ENCODE peak calls at places on chromosomes 11 and 22, in ten cellular contexts. One of them, this sample, is unnamed.
A peak's percentile ranks its signal among the peaks of the same experiment; 100 is the strongest.

GRCh38 chr22:22901578-22902218 is 14.1 kb downstream of the IGLL5 start:
- DNase-seq in cardiac muscle cell: no peak
- DNase-seq in HCT116: no peak
- DNase-seq in body of pancreas: no peak
- DNase-seq in IMR-90: no peak
- DNase-seq in K562: peak; percentile 55
- DNase-seq in heart right ventricle: no peak
- DNase-seq in pancreas: no peak
- DNase-seq in adrenal gland: no peak
- DNase-seq in thoracic aorta: no peak
- DNase-seq in this sample: no peak

GRCh38 chr11:88523362-88524028 is 186.0 kb upstream of the CTSC start:
- DNase-seq in heart right ventricle: no peak
- DNase-seq in body of pancreas: no peak
- DNase-seq in K562: no peak
- DNase-seq in HCT116: no peak
- DNase-seq in thoracic aorta: no peak
- DNase-seq in IMR-90: peak; percentile 49
- DNase-seq in adrenal gland: no peak
- DNase-seq in cardiac muscle cell: no peak
- DNase-seq in pancreas: no peak
- DNase-seq in this sample: no peak

GRCh38 chr11:64518928-64519327 is 72.1 kb upstream of the SLC22A12 start:
- DNase-seq in thoracic aorta: no peak
- DNase-seq in adrenal gland: no peak
- DNase-seq in cardiac muscle cell: no peak
- DNase-seq in heart right ventricle: no peak
- DNase-seq in HCT116: no peak
- DNase-seq in IMR-90: no peak
- DNase-seq in body of pancreas: no peak
- DNase-seq in pancreas: no peak
- DNase-seq in K562: no peak
- DNase-seq in this sample: no peak

GRCh38 chr11:66950113-66950535 is 8.1 kb downstream of the PC start:
- DNase-seq in body of pancreas: peak; percentile 44
- DNase-seq in adrenal gland: peak; percentile 97
- DNase-seq in heart right ventricle: no peak
- DNase-seq in pancreas: peak; percentile 22
- DNase-seq in IMR-90: peak; percentile 94
- DNase-seq in thoracic aorta: no peak
- DNase-seq in HCT116: peak; percentile 90
- DNase-seq in cardiac muscle cell: no peak
- DNase-seq in K562: peak; percentile 77
- DNase-seq in this sample: no peak

GRCh38 chr11:35292290-35292689 is 127.1 kb downstream of the SLC1A2 start:
- DNase-seq in body of pancreas: no peak
- DNase-seq in adrenal gland: no peak
- DNase-seq in K562: no peak
- DNase-seq in heart right ventricle: no peak
- DNase-seq in cardiac muscle cell: no peak
- DNase-seq in HCT116: no peak
- DNase-seq in IMR-90: no peak
- DNase-seq in thoracic aorta: no peak
- DNase-seq in pancreas: no peak
- DNase-seq in this sample: no peak

GRCh38 chr11:43517518-43517917 is 158.8 kb downstream of the TTC17 start:
- DNase-seq in body of pancreas: no peak
- DNase-seq in thoracic aorta: no peak
- DNase-seq in pancreas: no peak
- DNase-seq in IMR-90: peak; percentile 26
- DNase-seq in cardiac muscle cell: no peak
- DNase-seq in HCT116: no peak
- DNase-seq in heart right ventricle: no peak
- DNase-seq in K562: no peak
- DNase-seq in adrenal gland: no peak
- DNase-seq in this sample: no peak

GRCh38 chr11:15770798-15771414 is 585.4 kb downstream of the SOX6 start:
- DNase-seq in pancreas: peak; percentile 36
- DNase-seq in cardiac muscle cell: peak; percentile 57
- DNase-seq in thoracic aorta: no peak
- DNase-seq in adrenal gland: peak; percentile 49
- DNase-seq in IMR-90: peak; percentile 52
- DNase-seq in body of pancreas: peak; percentile 47
- DNase-seq in heart right ventricle: no peak
- DNase-seq in K562: peak; percentile 57
- DNase-seq in HCT116: peak; percentile 13
- DNase-seq in this sample: no peak

GRCh38 chr11:63511349-63511748 is 5.5 kb downstream of the LGALS12 start:
- DNase-seq in HCT116: no peak
- DNase-seq in IMR-90: no peak
- DNase-seq in pancreas: no peak
- DNase-seq in thoracic aorta: no peak
- DNase-seq in K562: peak; percentile 6
- DNase-seq in body of pancreas: no peak
- DNase-seq in adrenal gland: no peak
- DNase-seq in heart right ventricle: no peak
- DNase-seq in cardiac muscle cell: no peak
- DNase-seq in this sample: no peak

DNA sequence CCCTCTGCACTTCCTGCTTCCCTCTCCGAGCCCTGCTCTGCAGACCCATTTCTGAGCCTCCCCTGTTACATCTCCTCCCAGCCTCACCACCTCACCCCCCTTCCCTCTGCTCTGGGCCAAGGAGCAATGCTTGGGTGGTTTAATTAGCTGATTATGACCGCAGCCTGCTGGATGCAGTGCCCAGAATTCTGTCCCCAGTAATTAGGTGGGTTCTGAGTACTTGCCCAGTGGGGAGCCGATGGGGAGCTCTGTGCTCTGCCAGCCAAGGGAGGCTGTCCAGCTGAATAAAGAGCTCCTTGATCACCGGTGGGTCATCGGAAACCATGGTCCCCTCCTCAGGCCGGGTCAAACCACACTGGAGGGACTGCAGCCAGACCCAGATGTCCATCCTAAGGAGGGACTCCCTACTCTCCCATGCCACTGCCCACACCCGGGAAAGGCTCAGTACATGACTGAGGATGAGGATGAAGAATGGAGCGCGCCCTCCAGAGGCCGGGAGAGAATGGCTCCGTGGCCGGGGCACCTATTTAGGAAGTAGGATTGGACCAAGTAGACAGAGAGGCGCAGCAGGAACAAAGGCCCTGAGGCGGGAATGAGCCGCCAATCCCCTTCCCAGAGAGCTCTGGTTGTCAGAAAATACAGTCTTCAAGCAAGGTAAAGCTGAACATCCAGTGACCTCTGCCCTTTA is 9.1 kb downstream of the ARRB1 start:
- DNase-seq in adrenal gland: no peak
- DNase-seq in thoracic aorta: no peak
- DNase-seq in pancreas: no peak
- DNase-seq in IMR-90: no peak
- DNase-seq in K562: no peak
- DNase-seq in cardiac muscle cell: no peak
- DNase-seq in HCT116: no peak
- DNase-seq in body of pancreas: peak; percentile 35
- DNase-seq in heart right ventricle: no peak
- DNase-seq in this sample: peak; percentile 35
- H3K27ac ChIP-seq in adrenal gland: peak overlapping the region; percentile 73
- H3K27ac ChIP-seq in thoracic aorta: no peak overlapping the region
- H3K27ac ChIP-seq in pancreas: peak overlapping the region; percentile 84
- H3K27ac ChIP-seq in IMR-90: no peak overlapping the region
- H3K27ac ChIP-seq in K562: no peak overlapping the region
- H3K27ac ChIP-seq in cardiac muscle cell: no peak overlapping the region
- H3K27ac ChIP-seq in HCT116: no peak overlapping the region
- H3K27ac ChIP-seq in body of pancreas: peak overlapping the region; percentile 90
- H3K27ac ChIP-seq in heart right ventricle: no peak overlapping the region
- H3K27ac ChIP-seq in this sample: peak overlapping the region; percentile 66

GRCh38 chr11:74954199-74954598 is 5.1 kb downstream of the SPCS2 start:
- DNase-seq in heart right ventricle: no peak
- DNase-seq in thoracic aorta: no peak
- DNase-seq in adrenal gland: no peak
- DNase-seq in body of pancreas: no peak
- DNase-seq in HCT116: no peak
- DNase-seq in IMR-90: no peak
- DNase-seq in cardiac muscle cell: no peak
- DNase-seq in K562: no peak
- DNase-seq in pancreas: no peak
- DNase-seq in this sample: no peak

GRCh38 chr11:74957937-74958629 is 9.0 kb downstream of the SPCS2 start:
- DNase-seq in adrenal gland: no peak
- DNase-seq in pancreas: no peak
- DNase-seq in heart right ventricle: no peak
- DNase-seq in IMR-90: no peak
- DNase-seq in cardiac muscle cell: no peak
- DNase-seq in thoracic aorta: no peak
- DNase-seq in K562: no peak
- DNase-seq in HCT116: no peak
- DNase-seq in body of pancreas: no peak
- DNase-seq in this sample: no peak

GRCh38 chr11:74952752-74953151 is 3.7 kb downstream of the SPCS2 start:
- DNase-seq in cardiac muscle cell: peak; percentile 2
- DNase-seq in IMR-90: no peak
- DNase-seq in HCT116: no peak
- DNase-seq in thoracic aorta: no peak
- DNase-seq in pancreas: no peak
- DNase-seq in adrenal gland: no peak
- DNase-seq in K562: no peak
- DNase-seq in body of pancreas: no peak
- DNase-seq in heart right ventricle: no peak
- DNase-seq in this sample: no peak

GRCh38 chr11:74953448-74953847 is 4.4 kb downstream of the SPCS2 start:
- DNase-seq in heart right ventricle: no peak
- DNase-seq in thoracic aorta: no peak
- DNase-seq in pancreas: no peak
- DNase-seq in body of pancreas: no peak
- DNase-seq in HCT116: no peak
- DNase-seq in K562: no peak
- DNase-seq in adrenal gland: no peak
- DNase-seq in cardiac muscle cell: no peak
- DNase-seq in IMR-90: no peak
- DNase-seq in this sample: no peak

GRCh38 chr11:74956387-74956786 is 7.3 kb downstream of the SPCS2 start:
- DNase-seq in HCT116: no peak
- DNase-seq in body of pancreas: no peak
- DNase-seq in adrenal gland: no peak
- DNase-seq in cardiac muscle cell: no peak
- DNase-seq in heart right ventricle: no peak
- DNase-seq in pancreas: no peak
- DNase-seq in thoracic aorta: no peak
- DNase-seq in K562: no peak
- DNase-seq in IMR-90: no peak
- DNase-seq in this sample: no peak
- H3K27ac ChIP-seq in HCT116: no peak overlapping the region
- H3K27ac ChIP-seq in body of pancreas: no peak overlapping the region
- H3K27ac ChIP-seq in adrenal gland: no peak overlapping the region
- H3K27ac ChIP-seq in cardiac muscle cell: no peak overlapping the region
- H3K27ac ChIP-seq in heart right ventricle: no peak overlapping the region
- H3K27ac ChIP-seq in pancreas: no peak overlapping the region
- H3K27ac ChIP-seq in thoracic aorta: no peak overlapping the region
- H3K27ac ChIP-seq in K562: peak overlapping the region; percentile 16
- H3K27ac ChIP-seq in IMR-90: no peak overlapping the region
- H3K27ac ChIP-seq in this sample: no peak overlapping the region

DNA sequence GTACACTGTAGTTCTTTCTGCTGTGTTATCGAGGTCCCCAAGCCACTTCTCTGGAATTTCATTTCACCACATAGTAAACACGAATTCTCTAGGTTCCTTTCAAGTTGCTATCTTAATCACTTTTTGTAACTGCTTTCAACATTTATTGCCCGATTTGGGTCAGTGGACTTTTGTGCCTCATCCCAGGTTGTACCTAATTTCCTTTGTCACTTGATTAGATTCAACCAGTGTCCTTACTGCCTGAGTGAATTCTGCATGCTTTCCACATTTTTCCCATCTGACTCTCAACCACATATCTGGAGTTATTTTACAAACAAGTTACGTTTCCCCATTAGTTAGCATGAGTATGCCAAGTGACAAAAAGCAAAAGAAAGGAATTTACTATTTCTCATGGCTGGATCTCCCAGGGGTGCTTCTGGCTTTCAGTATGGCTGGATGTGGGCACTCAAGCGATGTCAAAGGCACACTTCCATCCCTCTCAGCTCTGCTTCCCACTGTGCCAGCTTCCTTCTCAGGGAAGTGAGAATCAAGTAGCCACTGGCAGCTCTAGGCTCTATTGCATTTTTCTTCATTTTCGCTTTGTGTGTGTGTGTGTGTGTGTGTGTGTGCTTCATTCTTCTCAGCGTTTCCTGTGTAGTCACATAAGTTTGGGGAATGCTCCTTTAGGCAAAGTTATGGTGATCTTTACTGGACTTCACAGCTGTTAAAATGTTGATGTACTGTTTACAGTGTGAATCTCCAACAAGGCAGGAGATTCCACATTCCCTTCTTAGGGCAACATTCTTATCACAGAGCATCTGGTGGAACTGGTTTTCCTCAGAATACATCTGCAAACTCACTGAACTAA is 128.9 kb downstream of the DBX1 start:
- DNase-seq in heart right ventricle: no peak
- DNase-seq in thoracic aorta: no peak
- DNase-seq in K562: no peak
- DNase-seq in adrenal gland: no peak
- DNase-seq in HCT116: no peak
- DNase-seq in body of pancreas: no peak
- DNase-seq in IMR-90: peak; percentile 95
- DNase-seq in pancreas: no peak
- DNase-seq in cardiac muscle cell: no peak
- DNase-seq in this sample: no peak
- H3K27ac ChIP-seq in heart right ventricle: no peak overlapping the region
- H3K27ac ChIP-seq in thoracic aorta: no peak overlapping the region
- H3K27ac ChIP-seq in K562: no peak overlapping the region
- H3K27ac ChIP-seq in adrenal gland: no peak overlapping the region
- H3K27ac ChIP-seq in HCT116: no peak overlapping the region
- H3K27ac ChIP-seq in body of pancreas: peak overlapping the region; percentile 42
- H3K27ac ChIP-seq in IMR-90: peak overlapping the region; percentile 88
- H3K27ac ChIP-seq in pancreas: peak overlapping the region; percentile 21
- H3K27ac ChIP-seq in cardiac muscle cell: peak overlapping the region; percentile 67
- H3K27ac ChIP-seq in this sample: no peak overlapping the region

GRCh38 chr11:86461892-86462291 is 87.2 kb downstream of the CCDC81 start:
- DNase-seq in IMR-90: no peak
- DNase-seq in thoracic aorta: no peak
- DNase-seq in K562: no peak
- DNase-seq in pancreas: no peak
- DNase-seq in adrenal gland: no peak
- DNase-seq in cardiac muscle cell: no peak
- DNase-seq in heart right ventricle: no peak
- DNase-seq in body of pancreas: no peak
- DNase-seq in HCT116: no peak
- DNase-seq in this sample: no peak

GRCh38 chr11:86458294-86459001 is 83.8 kb downstream of the CCDC81 start:
- DNase-seq in K562: no peak
- DNase-seq in HCT116: no peak
- DNase-seq in cardiac muscle cell: no peak
- DNase-seq in pancreas: no peak
- DNase-seq in IMR-90: no peak
- DNase-seq in thoracic aorta: no peak
- DNase-seq in heart right ventricle: no peak
- DNase-seq in body of pancreas: no peak
- DNase-seq in adrenal gland: no peak
- DNase-seq in this sample: no peak

GRCh38 chr11:86459682-86460460 is 85.2 kb downstream of the CCDC81 start:
- DNase-seq in pancreas: peak; percentile 72
- DNase-seq in IMR-90: peak; percentile 95
- DNase-seq in adrenal gland: peak; percentile 83
- DNase-seq in K562: no peak
- DNase-seq in heart right ventricle: peak; percentile 55
- DNase-seq in cardiac muscle cell: no peak
- DNase-seq in HCT116: peak; percentile 27
- DNase-seq in thoracic aorta: peak; percentile 29
- DNase-seq in body of pancreas: peak; percentile 67
- DNase-seq in this sample: no peak

GRCh38 chr11:86459002-86459385 is 84.3 kb downstream of the CCDC81 start:
- DNase-seq in cardiac muscle cell: no peak
- DNase-seq in adrenal gland: no peak
- DNase-seq in body of pancreas: no peak
- DNase-seq in pancreas: no peak
- DNase-seq in K562: no peak
- DNase-seq in IMR-90: peak; percentile 60
- DNase-seq in HCT116: no peak
- DNase-seq in thoracic aorta: no peak
- DNase-seq in heart right ventricle: no peak
- DNase-seq in this sample: no peak

DNA sequence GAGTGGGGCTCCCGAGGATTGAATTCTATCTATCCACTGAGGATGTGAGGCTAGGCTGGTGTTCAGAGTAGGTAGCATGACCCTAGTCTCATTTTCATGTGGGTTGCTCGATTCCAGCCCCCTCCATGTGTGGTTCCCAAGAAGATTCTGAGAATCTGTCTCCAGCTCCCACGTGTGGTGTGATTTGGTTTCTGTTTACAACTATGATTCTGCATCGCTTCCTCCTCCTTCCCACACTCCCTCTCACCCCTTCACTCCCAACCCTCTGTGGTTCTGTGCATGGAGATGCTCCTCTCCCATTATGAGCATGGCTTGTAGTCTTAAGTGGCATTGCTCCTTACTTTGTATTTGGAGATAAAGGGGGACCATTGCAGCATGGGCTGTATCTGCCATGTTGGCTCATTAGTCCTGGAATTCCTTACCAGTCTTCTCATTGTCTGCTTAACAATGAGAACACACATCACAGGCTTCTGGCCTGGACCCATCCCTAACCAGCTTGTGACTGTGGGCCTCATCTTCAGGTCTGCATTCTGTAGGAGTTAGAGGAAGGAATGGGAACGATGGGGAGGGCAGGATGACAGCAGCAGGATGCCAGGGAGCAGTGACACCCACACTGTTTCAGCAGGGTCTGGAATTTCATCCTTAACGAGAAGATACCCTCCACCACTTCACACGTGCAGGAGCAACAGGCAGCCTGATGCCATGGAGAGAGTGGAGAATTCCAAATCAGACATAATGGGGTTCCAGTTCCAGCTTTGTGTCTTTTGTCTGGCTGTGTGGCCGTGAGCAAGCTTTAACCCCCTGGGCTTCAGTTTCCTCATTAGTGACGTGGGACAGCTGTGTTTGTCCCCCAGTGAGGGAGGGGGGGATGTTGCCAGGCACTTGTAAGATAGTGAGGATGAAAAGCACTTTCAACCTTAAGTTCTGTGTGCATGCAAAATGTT is 86.0 kb downstream of the CCDC81 start:
- DNase-seq in IMR-90: peak; percentile 71
- DNase-seq in pancreas: no peak
- DNase-seq in K562: no peak
- DNase-seq in heart right ventricle: no peak
- DNase-seq in cardiac muscle cell: no peak
- DNase-seq in body of pancreas: no peak
- DNase-seq in HCT116: no peak
- DNase-seq in thoracic aorta: no peak
- DNase-seq in adrenal gland: no peak
- DNase-seq in this sample: no peak
- H3K27ac ChIP-seq in IMR-90: no peak overlapping the region
- H3K27ac ChIP-seq in pancreas: peak overlapping the region; percentile 66
- H3K27ac ChIP-seq in K562: no peak overlapping the region
- H3K27ac ChIP-seq in heart right ventricle: peak overlapping the region; percentile 23
- H3K27ac ChIP-seq in cardiac muscle cell: no peak overlapping the region
- H3K27ac ChIP-seq in body of pancreas: peak overlapping the region; percentile 47
- H3K27ac ChIP-seq in HCT116: no peak overlapping the region
- H3K27ac ChIP-seq in thoracic aorta: no peak overlapping the region
- H3K27ac ChIP-seq in adrenal gland: no peak overlapping the region
- H3K27ac ChIP-seq in this sample: no peak overlapping the region

This sample was measured in substantia nigra.